ENCODE peak calls at places on chromosomes 11 and 22, in four cellular contexts. T is GM23338, H is choroid plexus epithelial cell, Z is fibroblast of the aortic adventitia. K is an unnamed sample.

GRCh38 chr11:128045094-128045725 is 542.1 kb downstream of the ETS1 start:
- DNase-seq in H (peak), T (no peak), Z (no peak), K (no peak)

GRCh38 chr11:123454060-123454651 is 24.1 kb downstream of the GRAMD1B start:
- DNase-seq in H (no peak), T (no peak), Z (peak), K (no peak)

GRCh38 chr11:116415095-116415494 is 357.7 kb downstream of the BUD13 start:
- DNase-seq in Z (peak), T (peak), H (no peak), K (no peak)

GRCh38 chr11:46112961-46113617 is 8.2 kb downstream of the PHF21A start:
- DNase-seq in H (peak), Z (peak), T (peak), K (no peak)

GRCh38 chr11:14578551-14578956 is 58.4 kb upstream of the PSMA1 start:
- DNase-seq in T (no peak), H (peak), Z (peak), K (no peak)

GRCh38 chr11:113168804-113169342 is 145.5 kb upstream of the TTC12 start:
- DNase-seq in H (no peak), Z (no peak), T (no peak), K (no peak)

GRCh38 chr11:26704249-26704648 is 17.6 kb downstream of the SLC5A12 start:
- DNase-seq in Z (no peak), T (no peak), H (peak), K (no peak)

GRCh38 chr11:58861533-58861932 is 17.0 kb upstream of the GLYATL2 start:
- DNase-seq in H (no peak), Z (no peak), T (no peak), K (no peak)

GRCh38 chr11:9219572-9219971 is 45.6 kb downstream of the DENND5A start:
- DNase-seq in Z (peak), H (peak), T (no peak), K (no peak)

GRCh38 chr22:24434472-24435322 is 7.3 kb downstream of the ADORA2A start:
- DNase-seq in T (no peak), Z (peak), H (peak), K (no peak)

GRCh38 chr11:105226062-105226461 is 86.5 kb upstream of the CARD18 start:
- DNase-seq in T (no peak), Z (no peak), H (no peak), K (no peak)

GRCh38 chr11:13238879-13239514 is 38.6 kb upstream of the BMAL1 start:
- DNase-seq in T (peak), H (peak), Z (peak), K (no peak)

GRCh38 chr11:79397252-79397651 is 43.6 kb downstream of the TENM4 start:
- DNase-seq in H (no peak), Z (peak), T (no peak), K (no peak)

GRCh38 chr22:20235453-20235991 is 32.6 kb downstream of the RTN4R start:
- DNase-seq in Z (no peak), H (no peak), T (no peak), K (no peak)

GRCh38 chr11:123253909-123254308 is 58.9 kb upstream of the CLMP start:
- DNase-seq in H (peak), Z (no peak), T (no peak), K (no peak)

GRCh38 chr11:84829162-84829561 is 798.0 kb downstream of the DLG2 start:
- DNase-seq in Z (no peak), H (no peak), T (no peak), K (no peak)

GRCh38 chr22:19951351-19951750 is 9.7 kb upstream of the TXNRD2 start:
- DNase-seq in Z (no peak), H (no peak), T (no peak), K (no peak)

GRCh38 chr11:118636569-118637290 is 29.3 kb downstream of the PHLDB1 start:
- DNase-seq in T (no peak), Z (no peak), H (no peak), K (no peak)

GRCh38 chr11:111829185-111829968 is 42.0 kb downstream of the ALG9 start:
- DNase-seq in H (no peak), Z (no peak), T (no peak), K (no peak)

GRCh38 chr11:32395127-32395526 is 40.2 kb downstream of the WT1 start:
- DNase-seq in H (no peak), Z (no peak), T (no peak), K (no peak)

GRCh38 chr22:47486569-47487312 is 724.3 kb downstream of the TBC1D22A start:
- DNase-seq in Z (no peak), T (peak), H (no peak), K (no peak)

GRCh38 chr11:67027483-67027930 is 4.6 kb downstream of the SYT12 start:
- DNase-seq in Z (no peak), T (no peak), H (no peak), K (no peak)